ENCODE peak calls at places on chromosomes 6 and 20, in seven cellular contexts. E is activated CD4-positive, alpha-beta T cell treated with anti-CD3 and anti-CD28 coated beads, Interleukin-2, amount 10 ng/mL, durations not matched to agents 24 days and 14 days; O is SK-MEL-5; R is DMS53; D is NCI-H1092 treated with DMSO at 0.1 percent for 48 hours; U is HEK293T; L is amygdala. Y is an unnamed sample.

GRCh38 chr6:119879731-119880130 is 530.2 kb upstream of the MAN1A1 start:
- DNase-seq in O (no peak), E (no peak), D (no peak), R (no peak), U (no peak), L (no peak), Y (no peak)

GRCh38 chr6:1864496-1864895 is 254.8 kb downstream of the FOXC1 start:
- DNase-seq in E (no peak), R (peak), L (no peak), D (peak), U (peak), O (no peak), Y (no peak)

GRCh38 chr6:96212076-96212475 is 196.3 kb downstream of the FUT9 start:
- DNase-seq in U (no peak), R (no peak), L (no peak), O (no peak), D (no peak), E (no peak), Y (no peak)

GRCh38 chr20:46351357-46352058 is 43.2 kb upstream of the CDH22 start:
- DNase-seq in O (no peak), E (no peak), L (no peak), R (no peak), D (no peak), U (no peak), Y (no peak)

GRCh38 chr6:119280586-119281163 is 68.9 kb downstream of the MAN1A1 start:
- DNase-seq in D (no peak), O (no peak), U (no peak), R (no peak), E (no peak), L (no peak), Y (no peak)

GRCh38 chr6:14283600-14284235 is 166.1 kb downstream of the CD83 start:
- DNase-seq in L (no peak), D (no peak), E (no peak), O (peak), R (peak), U (no peak), Y (no peak)

GRCh38 chr6:28941681-28942448 is 18.1 kb upstream of the TRIM27 start:
- DNase-seq in O (no peak), D (no peak), L (no peak), E (no peak), R (peak), U (peak), Y (no peak)

GRCh38 chr6:158769696-158770446 is 49.3 kb downstream of the EZR start:
- DNase-seq in E (no peak), D (peak), O (no peak), R (no peak), U (no peak), L (no peak), Y (no peak)

GRCh38 chr20:208937-209566 is 18.0 kb upstream of the DEFB129 start:
- DNase-seq in R (peak), O (peak), D (peak), E (peak), U (peak), L (no peak), Y (no peak)

GRCh38 chr6:168908166-168908565 is 345.5 kb downstream of the THBS2 start:
- DNase-seq in U (no peak), E (no peak), L (no peak), D (no peak), R (no peak), O (no peak), Y (no peak)

GRCh38 chr6:104784884-104785283 is 74.8 kb downstream of the HACE1 start:
- DNase-seq in R (no peak), U (no peak), L (no peak), D (no peak), O (no peak), E (no peak), Y (no peak)

GRCh38 chr6:4931530-4932505 is 72.0 kb downstream of the RPP40 start:
- DNase-seq in L (no peak), E (no peak), U (no peak), R (no peak), O (no peak), D (no peak), Y (no peak)

GRCh38 chr6:149233056-149233715 is 84.3 kb upstream of the TAB2 start:
- DNase-seq in O (no peak), D (peak), U (peak), L (no peak), R (peak), E (peak), Y (no peak)

GRCh38 chr6:148689168-148689567 is 57.7 kb upstream of the UST start:
- DNase-seq in D (no peak), U (no peak), O (no peak), R (no peak), E (no peak), L (no peak), Y (no peak)

GRCh38 chr20:6783752-6784725 is 16.6 kb downstream of the BMP2 start:
- DNase-seq in L (no peak), D (no peak), R (no peak), U (no peak), O (no peak), E (no peak), Y (no peak)